ENCODE peak calls at places on chromosome 7, in seven cellular contexts. P is AG04450, N is gastrocnemius medialis, W is uterus, Z is ovary, B is tibial nerve, Q is cardiac fibroblast. E is an unnamed sample.

GRCh38 chr7:151599401-151600227 is 79.9 kb upstream of the RHEB start:
- DNase-seq in P (peak), N (no peak), W (peak), Z (peak), B (peak), Q (peak), E (no peak)

GRCh38 chr7:139118803-139119485 is 9.4 kb upstream of the ZC3HAV1 start:
- DNase-seq in P (no peak), N (no peak), W (no peak), Z (no peak), B (no peak), Q (no peak), E (no peak)

GRCh38 chr7:37395618-37396259 is 52.9 kb downstream of the ELMO1 start:
- DNase-seq in P (no peak), N (no peak), W (no peak), Z (no peak), B (no peak), Q (no peak), E (no peak)

GRCh38 chr7:34507191-34507590 is 150.8 kb upstream of the NPSR1 start:
- DNase-seq in P (no peak), N (no peak), W (no peak), Z (no peak), B (no peak), Q (no peak), E (no peak)

GRCh38 chr7:47516985-47517590 is 64.8 kb downstream of the TNS3 start:
- DNase-seq in P (no peak), N (no peak), W (no peak), Z (no peak), B (peak), Q (no peak), E (no peak)

GRCh38 chr7:99784007-99784406 is at the start of gene CYP3A4:
- DNase-seq in P (no peak), N (no peak), W (no peak), Z (no peak), B (no peak), Q (no peak), E (no peak)

GRCh38 chr7:29345590-29345989 is 151.0 kb downstream of the CHN2 start:
- DNase-seq in P (no peak), N (no peak), W (peak), Z (peak), B (no peak), Q (peak), E (no peak)

GRCh38 chr7:7566651-7567611 is at the start of gene MIOS:
- DNase-seq in P (peak), N (peak), W (peak), Z (peak), B (peak), Q (peak), E (no peak)

GRCh38 chr7:105743351-105743812 is 133.0 kb downstream of the ATXN7L1 start:
- DNase-seq in P (no peak), N (no peak), W (no peak), Z (no peak), B (no peak), Q (no peak), E (no peak)

GRCh38 chr7:32586291-32587221 is 91.3 kb downstream of the AVL9 start:
- DNase-seq in P (peak), N (no peak), W (peak), Z (no peak), B (no peak), Q (peak), E (no peak)

GRCh38 chr7:100654908-100655831 is 1.1 kb downstream of the ACTL6B start:
- DNase-seq in P (no peak), N (no peak), W (no peak), Z (no peak), B (no peak), Q (no peak), E (no peak)

GRCh38 chr7:31939076-31939475 is 131.1 kb downstream of the PDE1C start:
- DNase-seq in P (no peak), N (no peak), W (no peak), Z (no peak), B (no peak), Q (no peak), E (no peak)

GRCh38 chr7:106944035-106944665 is 79.1 kb downstream of the PIK3CG start:
- DNase-seq in P (no peak), N (no peak), W (no peak), Z (no peak), B (no peak), Q (no peak), E (no peak)

GRCh38 chr7:38463277-38464224 is 167.6 kb downstream of the AMPH start:
- DNase-seq in P (peak), N (peak), W (no peak), Z (no peak), B (peak), Q (peak), E (no peak)

GRCh38 chr7:96388166-96388565 is 66.3 kb upstream of the SLC25A13 start:
- DNase-seq in P (peak), N (no peak), W (no peak), Z (no peak), B (no peak), Q (peak), E (no peak)

GRCh38 chr7:47683485-47683898 is 101.6 kb upstream of the TNS3 start:
- DNase-seq in P (no peak), N (no peak), W (no peak), Z (no peak), B (no peak), Q (no peak), E (no peak)

GRCh38 chr7:48280100-48280499 is 108.8 kb downstream of the ABCA13 start:
- DNase-seq in P (peak), N (no peak), W (no peak), Z (no peak), B (peak), Q (peak), E (no peak)

GRCh38 chr7:157389951-157390730 is 53.3 kb downstream of the DNAJB6 start:
- DNase-seq in P (no peak), N (no peak), W (no peak), Z (no peak), B (no peak), Q (peak), E (no peak)

GRCh38 chr7:108099650-108100049 is 30.5 kb downstream of the LAMB4 start:
- DNase-seq in P (no peak), N (no peak), W (no peak), Z (no peak), B (no peak), Q (no peak), E (no peak)

GRCh38 chr7:36965625-36966024 is 241.3 kb upstream of the AOAH start:
- DNase-seq in P (no peak), N (no peak), W (no peak), Z (no peak), B (no peak), Q (no peak), E (no peak)

GRCh38 chr7:129188372-129188891 is at the start of gene SMO:
- DNase-seq in P (no peak), N (no peak), W (peak), Z (peak), B (no peak), Q (no peak), E (no peak)

GRCh38 chr7:26102176-26102575 is 49.8 kb upstream of the NFE2L3 start:
- DNase-seq in P (no peak), N (no peak), W (no peak), Z (no peak), B (no peak), Q (no peak), E (no peak)

GRCh38 chr7:13032524-13032923 is 345.1 kb downstream of the ARL4A start:
- DNase-seq in P (no peak), N (no peak), W (no peak), Z (no peak), B (no peak), Q (no peak), E (no peak)

GRCh38 chr7:2172311-2173183 is 60.2 kb downstream of the MAD1L1 start:
- DNase-seq in P (peak), N (no peak), W (no peak), Z (no peak), B (no peak), Q (peak), E (peak)

GRCh38 chr7:155293721-155294642 is 3.7 kb upstream of the INSIG1 start:
- DNase-seq in P (no peak), N (no peak), W (no peak), Z (no peak), B (no peak), Q (peak), E (no peak)

GRCh38 chr7:100515072-100515532 is 23.9 kb upstream of the AGFG2 start:
- DNase-seq in P (no peak), N (no peak), W (no peak), Z (no peak), B (peak), Q (peak), E (no peak)

GRCh38 chr7:85001493-85002345 is 185.1 kb downstream of the SEMA3D start:
- DNase-seq in P (no peak), N (no peak), W (no peak), Z (no peak), B (no peak), Q (peak), E (no peak)

GRCh38 chr7:39592586-39592985 is 26.4 kb downstream of the YAE1 start:
- DNase-seq in P (no peak), N (no peak), W (no peak), Z (no peak), B (no peak), Q (peak), E (no peak)
- H3K4me3 ChIP-seq in P (no peak), N (no peak), W (no peak), Z (no peak), B (no peak), Q (no peak), E (no peak)

GRCh38 chr7:127550247-127550646 is 35.1 kb downstream of the GCC1 start:
- DNase-seq in P (no peak), N (no peak), W (no peak), Z (no peak), B (no peak), Q (no peak), E (no peak)
- TF ChIP-seq CTCF in P (peak), N (no peak), W (no peak), Z (no peak), B (no peak), Q (no peak), E (peak)

DNA sequence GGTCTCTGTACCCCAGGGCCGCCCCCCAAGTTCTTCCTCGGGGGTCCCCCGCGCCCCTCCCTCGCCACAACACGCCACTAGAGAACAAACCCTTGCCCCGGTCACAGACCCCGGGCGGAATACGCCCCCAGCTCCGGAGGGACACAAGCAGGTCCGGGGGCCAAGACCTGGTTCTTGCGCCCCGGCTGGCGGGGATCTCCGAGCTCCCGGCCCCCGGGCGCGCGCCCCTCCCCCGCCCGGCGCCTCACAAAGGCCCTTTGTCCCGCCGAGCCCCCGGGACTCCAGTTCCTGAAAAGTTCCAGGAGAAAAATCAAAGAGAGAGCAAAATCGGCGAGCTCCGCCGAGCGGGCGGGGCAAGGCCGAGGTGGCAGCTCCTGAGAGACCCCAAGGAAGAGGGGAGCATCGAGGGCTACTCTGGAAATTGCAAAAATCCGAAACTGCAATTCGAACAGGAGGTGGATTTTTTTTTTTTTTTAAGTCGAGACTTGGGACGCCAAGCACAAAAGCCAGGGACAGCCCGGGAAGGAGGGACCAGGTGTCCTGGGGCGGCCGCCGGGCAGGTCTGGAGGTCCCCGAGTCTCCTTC is 4.0 kb downstream of the TNRC18 start:
- DNase-seq in P (no peak), N (no peak), W (no peak), Z (peak), B (peak), Q (peak), E (no peak)
- H3K4me3 ChIP-seq in P (peak), N (peak), W (peak), Z (peak), B (peak), Q (peak), E (peak)

GRCh38 chr7:143914938-143915337 is 13.0 kb upstream of the TCAF1 start:
- DNase-seq in P (no peak), N (no peak), W (no peak), Z (no peak), B (no peak), Q (no peak), E (no peak)
- TF ChIP-seq CTCF in P (peak), N (no peak), W (no peak), Z (no peak), B (no peak), Q (peak), E (no peak)

GRCh38 chr7:142855756-142856564 is 1.1 kb downstream of the EPHB6 start:
- DNase-seq in P (no peak), N (no peak), W (peak), Z (peak), B (peak), Q (peak), E (no peak)
- H3K4me3 ChIP-seq in P (peak), N (peak), W (peak), Z (peak), B (peak), Q (peak), E (no peak)

GRCh38 chr7:64625114-64626082 is 40.5 kb upstream of the ZNF107 start:
- DNase-seq in P (no peak), N (no peak), W (no peak), Z (no peak), B (no peak), Q (peak), E (no peak)
- TF ChIP-seq CTCF in P (peak), N (peak), W (peak), Z (peak), B (peak), Q (peak), E (peak)